ENCODE peak calls at places on chromosomes 6 and 20, in five cellular contexts. One of them, this sample, is unnamed.

GRCh38 chr6:77466055-77467028 is 3.1 kb upstream of the HTR1B start:
- DNase-seq in left kidney: peak
- DNase-seq in HCEC 1CT: peak
- DNase-seq in activated T-cell treated with anti-CD3 and anti-CD28 coated beads for 1 hour: no peak
- DNase-seq in ACHN: peak
- DNase-seq in this sample: peak

GRCh38 chr6:139722540-139722939 is 348.1 kb upstream of the CITED2 start:
- DNase-seq in HCEC 1CT: no peak
- DNase-seq in ACHN: no peak
- DNase-seq in activated T-cell treated with anti-CD3 and anti-CD28 coated beads for 1 hour: no peak
- DNase-seq in left kidney: no peak
- DNase-seq in this sample: no peak

GRCh38 chr6:133956413-133957049 is 3.5 kb downstream of the TBPL1 start:
- DNase-seq in HCEC 1CT: no peak
- DNase-seq in ACHN: no peak
- DNase-seq in activated T-cell treated with anti-CD3 and anti-CD28 coated beads for 1 hour: no peak
- DNase-seq in left kidney: no peak
- DNase-seq in this sample: no peak

GRCh38 chr20:54649511-54649962 is 174.1 kb downstream of the DOK5 start:
- DNase-seq in left kidney: peak
- DNase-seq in HCEC 1CT: peak
- DNase-seq in ACHN: peak
- DNase-seq in activated T-cell treated with anti-CD3 and anti-CD28 coated beads for 1 hour: peak
- DNase-seq in this sample: peak

GRCh38 chr20:14826926-14827325 is 489.5 kb upstream of the FLRT3 start:
- DNase-seq in activated T-cell treated with anti-CD3 and anti-CD28 coated beads for 1 hour: no peak
- DNase-seq in HCEC 1CT: no peak
- DNase-seq in ACHN: no peak
- DNase-seq in left kidney: no peak
- DNase-seq in this sample: no peak

GRCh38 chr6:18585032-18585573 is 198.0 kb downstream of the RNF144B start:
- DNase-seq in left kidney: peak
- DNase-seq in activated T-cell treated with anti-CD3 and anti-CD28 coated beads for 1 hour: no peak
- DNase-seq in ACHN: peak
- DNase-seq in HCEC 1CT: peak
- DNase-seq in this sample: no peak

GRCh38 chr6:132330759-132331158 is 70.5 kb downstream of the MOXD1 start:
- DNase-seq in ACHN: no peak
- DNase-seq in HCEC 1CT: no peak
- DNase-seq in left kidney: no peak
- DNase-seq in activated T-cell treated with anti-CD3 and anti-CD28 coated beads for 1 hour: no peak
- DNase-seq in this sample: no peak

GRCh38 chr6:7526755-7527154 is 14.7 kb upstream of the DSP start:
- DNase-seq in HCEC 1CT: no peak
- DNase-seq in left kidney: peak
- DNase-seq in ACHN: no peak
- DNase-seq in activated T-cell treated with anti-CD3 and anti-CD28 coated beads for 1 hour: no peak
- DNase-seq in this sample: no peak

GRCh38 chr6:148507774-148508173 is 165.1 kb downstream of the SASH1 start:
- DNase-seq in HCEC 1CT: no peak
- DNase-seq in left kidney: peak
- DNase-seq in activated T-cell treated with anti-CD3 and anti-CD28 coated beads for 1 hour: no peak
- DNase-seq in ACHN: no peak
- DNase-seq in this sample: no peak

GRCh38 chr20:61939691-61940360 is 125.9 kb downstream of the TAF4 start:
- DNase-seq in left kidney: no peak
- DNase-seq in activated T-cell treated with anti-CD3 and anti-CD28 coated beads for 1 hour: no peak
- DNase-seq in HCEC 1CT: no peak
- DNase-seq in ACHN: no peak
- DNase-seq in this sample: no peak

GRCh38 chr6:157221049-157221816 is 102.1 kb downstream of the TMEM242 start:
- DNase-seq in ACHN: peak
- DNase-seq in HCEC 1CT: peak
- DNase-seq in activated T-cell treated with anti-CD3 and anti-CD28 coated beads for 1 hour: peak
- DNase-seq in left kidney: peak
- DNase-seq in this sample: peak

GRCh38 chr6:106053484-106053883 is 32.7 kb upstream of the PRDM1 start:
- DNase-seq in ACHN: no peak
- DNase-seq in activated T-cell treated with anti-CD3 and anti-CD28 coated beads for 1 hour: no peak
- DNase-seq in left kidney: no peak
- DNase-seq in HCEC 1CT: no peak
- DNase-seq in this sample: no peak

GRCh38 chr20:61780066-61780465 is 285.6 kb downstream of the TAF4 start:
- DNase-seq in ACHN: no peak
- DNase-seq in HCEC 1CT: no peak
- DNase-seq in activated T-cell treated with anti-CD3 and anti-CD28 coated beads for 1 hour: no peak
- DNase-seq in left kidney: no peak
- DNase-seq in this sample: no peak

GRCh38 chr20:36849333-36850065 is 26.4 kb upstream of the TLDC2 start:
- DNase-seq in ACHN: no peak
- DNase-seq in activated T-cell treated with anti-CD3 and anti-CD28 coated beads for 1 hour: no peak
- DNase-seq in HCEC 1CT: no peak
- DNase-seq in left kidney: no peak
- DNase-seq in this sample: no peak

GRCh38 chr20:44678247-44678646 is 26.7 kb upstream of the ADA start:
- DNase-seq in left kidney: no peak
- DNase-seq in ACHN: no peak
- DNase-seq in HCEC 1CT: no peak
- DNase-seq in activated T-cell treated with anti-CD3 and anti-CD28 coated beads for 1 hour: no peak
- DNase-seq in this sample: no peak

GRCh38 chr6:38166411-38167240 is 347.1 kb downstream of the ZFAND3 start:
- DNase-seq in activated T-cell treated with anti-CD3 and anti-CD28 coated beads for 1 hour: no peak
- DNase-seq in HCEC 1CT: no peak
- DNase-seq in left kidney: no peak
- DNase-seq in ACHN: no peak
- DNase-seq in this sample: no peak

GRCh38 chr20:9740486-9740885 is 98.4 kb downstream of the PAK5 start:
- DNase-seq in left kidney: no peak
- DNase-seq in activated T-cell treated with anti-CD3 and anti-CD28 coated beads for 1 hour: no peak
- DNase-seq in HCEC 1CT: no peak
- DNase-seq in ACHN: no peak
- DNase-seq in this sample: no peak

GRCh38 chr20:50533061-50533460 is 22.9 kb downstream of the PTPN1 start:
- DNase-seq in left kidney: no peak
- DNase-seq in ACHN: no peak
- DNase-seq in activated T-cell treated with anti-CD3 and anti-CD28 coated beads for 1 hour: no peak
- DNase-seq in HCEC 1CT: peak
- DNase-seq in this sample: no peak

GRCh38 chr20:38171301-38172010 is 6.4 kb upstream of the TGM2 start:
- DNase-seq in activated T-cell treated with anti-CD3 and anti-CD28 coated beads for 1 hour: no peak
- DNase-seq in left kidney: peak
- DNase-seq in ACHN: no peak
- DNase-seq in HCEC 1CT: no peak
- DNase-seq in this sample: no peak

GRCh38 chr6:31053873-31054272 is 43.6 kb downstream of the MUC22 start:
- DNase-seq in HCEC 1CT: no peak
- DNase-seq in left kidney: peak
- DNase-seq in activated T-cell treated with anti-CD3 and anti-CD28 coated beads for 1 hour: no peak
- DNase-seq in ACHN: no peak
- DNase-seq in this sample: no peak

GRCh38 chr6:169868458-169868857 is 117.0 kb downstream of the ERMARD start:
- DNase-seq in HCEC 1CT: no peak
- DNase-seq in activated T-cell treated with anti-CD3 and anti-CD28 coated beads for 1 hour: peak
- DNase-seq in left kidney: peak
- DNase-seq in ACHN: no peak
- DNase-seq in this sample: no peak

GRCh38 chr6:154751020-154751800 is 18.0 kb downstream of the SCAF8 start:
- DNase-seq in left kidney: no peak
- DNase-seq in activated T-cell treated with anti-CD3 and anti-CD28 coated beads for 1 hour: no peak
- DNase-seq in ACHN: no peak
- DNase-seq in HCEC 1CT: no peak
- DNase-seq in this sample: no peak

GRCh38 chr20:64113444-64113775 is 6.0 kb upstream of the NPBWR2 start:
- DNase-seq in HCEC 1CT: no peak
- DNase-seq in ACHN: no peak
- DNase-seq in left kidney: no peak
- DNase-seq in activated T-cell treated with anti-CD3 and anti-CD28 coated beads for 1 hour: no peak
- DNase-seq in this sample: no peak

GRCh38 chr6:158999154-158999668 is 791 bp downstream of the RSPH3 start:
- DNase-seq in left kidney: no peak
- DNase-seq in ACHN: peak
- DNase-seq in HCEC 1CT: peak
- DNase-seq in activated T-cell treated with anti-CD3 and anti-CD28 coated beads for 1 hour: no peak
- DNase-seq in this sample: peak

GRCh38 chr20:58787211-58788067 is 63.3 kb downstream of the GNAS-AS1 start:
- DNase-seq in activated T-cell treated with anti-CD3 and anti-CD28 coated beads for 1 hour: no peak
- DNase-seq in HCEC 1CT: no peak
- DNase-seq in left kidney: peak
- DNase-seq in ACHN: no peak
- DNase-seq in this sample: no peak